ENCODE peak calls at places on chromosomes 3 and 15, in six cellular contexts. D is neuronal stem cell, L is mammary epithelial cell, V is T-cell, F is EL, C is left lobe of liver. Q is an unnamed sample.

GRCh38 chr3:34013818-34014576 is 215.6 kb downstream of the PDCD6IP start:
- DNase-seq in D (no peak), L (no peak), V (no peak), F (no peak), C (no peak), Q (no peak)

GRCh38 chr3:127324913-127325629 is 37.2 kb upstream of the PRR20G start:
- DNase-seq in D (no peak), L (no peak), V (no peak), F (no peak), C (no peak), Q (no peak)

GRCh38 chr15:40471105-40471777 is 457 bp downstream of the CHST14 start:
- DNase-seq in D (peak; percentile 30), L (no peak), V (no peak), F (peak; percentile 22), C (peak; percentile 50), Q (peak; percentile 51)

GRCh38 chr15:35648941-35649340 is 103.0 kb upstream of the DPH6 start:
- DNase-seq in D (no peak), L (no peak), V (no peak), F (no peak), C (no peak), Q (no peak)

GRCh38 chr3:24288538-24289236 is 206.0 kb downstream of the THRB start:
- DNase-seq in D (no peak), L (no peak), V (no peak), F (no peak), C (no peak), Q (no peak)

GRCh38 chr3:57826286-57826951 is 70.3 kb downstream of the SLMAP start:
- DNase-seq in D (no peak), L (no peak), V (no peak), F (no peak), C (no peak), Q (no peak)

GRCh38 chr3:148998715-148999413 is 7.5 kb downstream of the GYG1 start:
- DNase-seq in D (no peak), L (peak; percentile 45), V (no peak), F (no peak), C (no peak), Q (no peak)

GRCh38 chr3:31008986-31009385 is 114.5 kb upstream of the GADL1 start:
- DNase-seq in D (no peak), L (peak; percentile 91), V (no peak), F (peak; percentile 56), C (no peak), Q (no peak)

GRCh38 chr3:168096210-168096795 is 579 bp upstream of the GOLIM4 start:
- DNase-seq in D (peak; percentile 52), L (peak; percentile 93), V (no peak), F (peak; percentile 87), C (peak; percentile 77), Q (peak; percentile 44)

GRCh38 chr3:29484633-29485032 is 203.8 kb downstream of the RBMS3 start:
- DNase-seq in D (no peak), L (no peak), V (no peak), F (no peak), C (no peak), Q (no peak)

GRCh38 chr3:29186131-29186599 is 94.7 kb upstream of the RBMS3 start:
- DNase-seq in D (no peak), L (peak; percentile 87), V (no peak), F (peak; percentile 97), C (no peak), Q (no peak)

GRCh38 chr3:117407317-117407716 is 697.7 kb downstream of the TUSC7 start:
- DNase-seq in D (no peak), L (peak; percentile 1), V (no peak), F (peak; percentile 15), C (no peak), Q (no peak)

GRCh38 chr3:76138921-76139320 is 353.6 kb upstream of the ZNF717 start:
- DNase-seq in D (no peak), L (no peak), V (no peak), F (no peak), C (no peak), Q (no peak)

GRCh38 chr3:42852443-42852842 is 23.2 kb downstream of the CYP8B1 start:
- DNase-seq in D (no peak), L (no peak), V (no peak), F (no peak), C (peak; percentile 63), Q (no peak)

GRCh38 chr3:28677581-28677980 is 329.0 kb upstream of the AZI2 start:
- DNase-seq in D (no peak), L (no peak), V (no peak), F (no peak), C (no peak), Q (no peak)

GRCh38 chr3:170809975-170810357 is 60.0 kb downstream of the RPL22L1 start:
- DNase-seq in D (no peak), L (peak; percentile 86), V (no peak), F (peak; percentile 68), C (no peak), Q (no peak)

GRCh38 chr15:37931868-37932267 is 2.6 kb upstream of the TMCO5A start:
- DNase-seq in D (no peak), L (no peak), V (no peak), F (peak; percentile 75), C (no peak), Q (no peak)

GRCh38 chr3:53412953-53413352 is 65.6 kb upstream of the DCP1A start:
- DNase-seq in D (no peak), L (no peak), V (no peak), F (no peak), C (no peak), Q (no peak)

GRCh38 chr3:6860911-6861330 is at the start of gene GRM7:
- DNase-seq in D (peak; percentile 58), L (no peak), V (no peak), F (no peak), C (no peak), Q (peak; percentile 22)

GRCh38 chr15:96121066-96121465 is 209.4 kb upstream of the NR2F2 start:
- DNase-seq in D (no peak), L (no peak), V (no peak), F (no peak), C (no peak), Q (no peak)

GRCh38 chr15:85414495-85414894 is 34.1 kb downstream of the AKAP13 start:
- DNase-seq in D (no peak), L (peak; percentile 43), V (no peak), F (no peak), C (no peak), Q (no peak)

GRCh38 chr3:72071624-72072023 is 286.7 kb upstream of the PROK2 start:
- DNase-seq in D (no peak), L (no peak), V (no peak), F (no peak), C (no peak), Q (no peak)

GRCh38 chr3:48418651-48419050 is 11.2 kb downstream of the PLXNB1 start:
- DNase-seq in D (no peak), L (no peak), V (no peak), F (no peak), C (no peak), Q (no peak)

GRCh38 chr3:73625124-73625665 is 454 bp upstream of the PDZRN3 start:
- DNase-seq in D (peak; percentile 45), L (no peak), V (no peak), F (peak; percentile 75), C (no peak), Q (no peak)

GRCh38 chr3:188208751-188209433 is 54.9 kb downstream of the LPP start:
- DNase-seq in D (no peak), L (no peak), V (no peak), F (peak; percentile 68), C (no peak), Q (no peak)

GRCh38 chr15:94306700-94307650 is 75.6 kb downstream of the MCTP2 start:
- DNase-seq in D (no peak), L (peak; percentile 81), V (no peak), F (peak; percentile 7), C (no peak), Q (no peak)

GRCh38 chr15:51775967-51776816 is 24.8 kb downstream of the TMOD2 start:
- DNase-seq in D (peak; percentile 42), L (peak; percentile 25), V (peak; percentile 32), F (peak; percentile 34), C (peak; percentile 59), Q (no peak)

GRCh38 chr3:9760779-9761505 is 8.8 kb downstream of the CAMK1 start:
- DNase-seq in D (no peak), L (no peak), V (no peak), F (no peak), C (no peak), Q (no peak)

GRCh38 chr3:145869958-145870357 is 291.0 kb downstream of the PLOD2 start:
- DNase-seq in D (no peak), L (no peak), V (no peak), F (no peak), C (no peak), Q (no peak)

GRCh38 chr15:63054985-63055384 is 12.4 kb downstream of the TPM1 start:
- DNase-seq in D (no peak), L (no peak), V (no peak), F (no peak), C (no peak), Q (no peak)

GRCh38 chr15:56099311-56099710 is 105.9 kb upstream of the NEDD4 start:
- DNase-seq in D (no peak), L (no peak), V (no peak), F (no peak), C (no peak), Q (no peak)

GRCh38 chr15:89383635-89384604 is 49.3 kb upstream of the POLG start:
- DNase-seq in D (no peak), L (peak; percentile 54), V (no peak), F (peak; percentile 42), C (no peak), Q (peak; percentile 98)

GRCh38 chr3:14452676-14453367 is 50.4 kb downstream of the SLC6A6 start:
- DNase-seq in D (no peak), L (peak; percentile 81), V (no peak), F (peak; percentile 94), C (no peak), Q (no peak)

GRCh38 chr3:153658151-153658550 is 463.0 kb upstream of the ARHGEF26 start:
- DNase-seq in D (no peak), L (no peak), V (no peak), F (no peak), C (no peak), Q (no peak)

GRCh38 chr15:70376929-70377691 is 279.4 kb upstream of the TLE3 start:
- DNase-seq in D (no peak), L (peak; percentile 43), V (no peak), F (peak; percentile 56), C (peak; percentile 79), Q (peak; percentile 54)